ENCODE peak calls at places on chromosomes 3 and 15, in five cellular contexts. One of them, this sample, is unnamed.

GRCh38 chr3:125585595-125586223 is 9.6 kb downstream of the OSBPL11 start:
- DNase-seq in IMR-90: peak; percentile 82
- DNase-seq in effector memory CD4-positive, alpha-beta T cell: no peak
- DNase-seq in HCT116: peak; percentile 45
- DNase-seq in tibial artery: peak; percentile 58
- DNase-seq in this sample: no peak

GRCh38 chr3:151003024-151003771 is 30.7 kb upstream of the CLRN1 start:
- DNase-seq in HCT116: no peak
- DNase-seq in tibial artery: no peak
- DNase-seq in IMR-90: peak; percentile 46
- DNase-seq in effector memory CD4-positive, alpha-beta T cell: no peak
- DNase-seq in this sample: no peak

GRCh38 chr3:45596290-45596791 is 1.8 kb downstream of the LIMD1 start:
- DNase-seq in effector memory CD4-positive, alpha-beta T cell: no peak
- DNase-seq in HCT116: no peak
- DNase-seq in tibial artery: peak; percentile 49
- DNase-seq in IMR-90: no peak
- DNase-seq in this sample: no peak

GRCh38 chr15:70412717-70413266 is 315.1 kb upstream of the TLE3 start:
- DNase-seq in effector memory CD4-positive, alpha-beta T cell: no peak
- DNase-seq in tibial artery: no peak
- DNase-seq in IMR-90: no peak
- DNase-seq in HCT116: no peak
- DNase-seq in this sample: peak; percentile 62

GRCh38 chr3:20324664-20325478 is 138.9 kb upstream of the SGO1 start:
- DNase-seq in HCT116: no peak
- DNase-seq in IMR-90: no peak
- DNase-seq in effector memory CD4-positive, alpha-beta T cell: no peak
- DNase-seq in tibial artery: no peak
- DNase-seq in this sample: no peak

GRCh38 chr15:60396964-60397771 is 618 bp downstream of the ANXA2 start:
- DNase-seq in HCT116: no peak
- DNase-seq in IMR-90: peak; percentile 68
- DNase-seq in effector memory CD4-positive, alpha-beta T cell: peak; percentile 32
- DNase-seq in tibial artery: peak; percentile 81
- DNase-seq in this sample: peak; percentile 69

GRCh38 chr3:30770387-30770786 is 124.1 kb downstream of the GADL1 start:
- DNase-seq in IMR-90: peak; percentile 90
- DNase-seq in effector memory CD4-positive, alpha-beta T cell: no peak
- DNase-seq in HCT116: peak; percentile 66
- DNase-seq in tibial artery: peak; percentile 38
- DNase-seq in this sample: no peak

GRCh38 chr3:68535782-68536181 is 396.6 kb downstream of the TAFA4 start:
- DNase-seq in HCT116: no peak
- DNase-seq in IMR-90: no peak
- DNase-seq in effector memory CD4-positive, alpha-beta T cell: no peak
- DNase-seq in tibial artery: no peak
- DNase-seq in this sample: no peak

GRCh38 chr15:94909510-94909909 is 678.1 kb downstream of the MCTP2 start:
- DNase-seq in effector memory CD4-positive, alpha-beta T cell: no peak
- DNase-seq in HCT116: no peak
- DNase-seq in tibial artery: no peak
- DNase-seq in IMR-90: no peak
- DNase-seq in this sample: no peak

GRCh38 chr3:38397320-38397719 is 50.7 kb downstream of the XYLB start:
- DNase-seq in IMR-90: peak; percentile 47
- DNase-seq in tibial artery: no peak
- DNase-seq in effector memory CD4-positive, alpha-beta T cell: no peak
- DNase-seq in HCT116: no peak
- DNase-seq in this sample: no peak

GRCh38 chr3:17585561-17586325 is 156.7 kb downstream of the TBC1D5 start:
- DNase-seq in HCT116: no peak
- DNase-seq in tibial artery: no peak
- DNase-seq in effector memory CD4-positive, alpha-beta T cell: no peak
- DNase-seq in IMR-90: peak; percentile 7
- DNase-seq in this sample: no peak

GRCh38 chr3:146342971-146343370 is 92.1 kb upstream of the PLSCR4 start:
- DNase-seq in tibial artery: no peak
- DNase-seq in effector memory CD4-positive, alpha-beta T cell: no peak
- DNase-seq in IMR-90: peak; percentile 54
- DNase-seq in HCT116: no peak
- DNase-seq in this sample: no peak

GRCh38 chr3:23685484-23686258 is 120.1 kb upstream of the UBE2E1 start:
- DNase-seq in effector memory CD4-positive, alpha-beta T cell: no peak
- DNase-seq in IMR-90: peak; percentile 99
- DNase-seq in tibial artery: peak; percentile 94
- DNase-seq in HCT116: peak; percentile 99
- DNase-seq in this sample: peak; percentile 69

GRCh38 chr15:68080783-68081182 is 26.7 kb downstream of the PIAS1 start:
- DNase-seq in IMR-90: no peak
- DNase-seq in HCT116: no peak
- DNase-seq in effector memory CD4-positive, alpha-beta T cell: no peak
- DNase-seq in tibial artery: no peak
- DNase-seq in this sample: no peak
- H3K4me1 ChIP-seq in IMR-90: no peaks in the 10 kb centered on the region
- H3K4me1 ChIP-seq in HCT116: no peaks in the 10 kb centered on the region
- H3K4me1 ChIP-seq in effector memory CD4-positive, alpha-beta T cell: peaks cover 12% of the 10 kb centered on the region
- H3K4me1 ChIP-seq in tibial artery: peaks cover 2% of the 10 kb centered on the region
- H3K4me1 ChIP-seq in this sample: no peaks in the 10 kb centered on the region

DNA sequence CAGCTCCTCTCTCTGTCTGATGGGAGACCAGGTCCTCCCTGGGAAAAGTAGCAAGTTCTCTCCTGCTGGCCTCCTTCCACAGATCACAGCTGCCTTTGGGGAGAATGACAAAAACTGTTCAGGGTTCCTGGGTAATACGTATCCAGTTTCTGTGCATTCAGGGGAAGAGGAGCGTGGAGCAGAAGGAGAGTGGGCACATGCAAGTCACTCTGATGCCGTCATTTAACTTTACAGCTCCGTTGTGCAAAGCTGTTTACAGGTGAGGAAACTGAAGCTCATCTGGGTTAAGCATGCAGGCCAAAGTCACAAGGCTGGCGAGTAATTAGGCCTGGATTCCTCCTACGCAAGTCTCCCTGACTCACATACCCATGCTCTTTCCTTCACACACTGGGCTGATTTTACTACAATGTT is 7.5 kb upstream of the TM4SF1 start:
- DNase-seq in effector memory CD4-positive, alpha-beta T cell: no peak
- DNase-seq in tibial artery: no peak
- DNase-seq in HCT116: no peak
- DNase-seq in IMR-90: peak; percentile 91
- DNase-seq in this sample: no peak
- H3K4me1 ChIP-seq in effector memory CD4-positive, alpha-beta T cell: no peaks in the 10 kb centered on the region
- H3K4me1 ChIP-seq in tibial artery: peaks cover 10% of the 10 kb centered on the region
- H3K4me1 ChIP-seq in HCT116: peaks cover 20% of the 10 kb centered on the region
- H3K4me1 ChIP-seq in IMR-90: peaks cover 33% of the 10 kb centered on the region
- H3K4me1 ChIP-seq in this sample: peaks cover 12% of the 10 kb centered on the region

DNA sequence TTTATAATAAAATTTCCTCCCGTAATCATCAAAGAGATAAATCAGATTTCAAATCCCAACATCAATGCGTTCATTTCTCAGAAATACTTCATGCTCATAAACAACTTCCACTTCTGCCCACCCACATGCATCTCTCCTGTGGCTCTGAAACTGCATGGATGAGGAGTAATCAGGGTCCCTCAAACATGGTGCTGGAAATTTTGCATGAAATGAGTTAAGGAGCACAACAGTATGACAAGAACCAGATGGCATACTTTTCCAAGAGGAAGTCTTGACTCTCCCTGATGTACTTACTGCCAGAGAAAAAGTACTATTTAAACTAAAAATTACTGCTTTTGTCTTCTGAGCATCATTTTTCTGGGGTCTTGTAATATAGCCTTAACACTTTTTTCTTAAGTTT is 26.9 kb upstream of the MFSD1 start:
- DNase-seq in HCT116: no peak
- DNase-seq in effector memory CD4-positive, alpha-beta T cell: no peak
- DNase-seq in IMR-90: no peak
- DNase-seq in tibial artery: no peak
- DNase-seq in this sample: no peak
- H3K4me1 ChIP-seq in HCT116: no peaks in the 10 kb centered on the region
- H3K4me1 ChIP-seq in effector memory CD4-positive, alpha-beta T cell: no peaks in the 10 kb centered on the region
- H3K4me1 ChIP-seq in IMR-90: peaks cover 23% of the 10 kb centered on the region
- H3K4me1 ChIP-seq in tibial artery: no peaks in the 10 kb centered on the region
- H3K4me1 ChIP-seq in this sample: peaks cover 16% of the 10 kb centered on the region

DNA sequence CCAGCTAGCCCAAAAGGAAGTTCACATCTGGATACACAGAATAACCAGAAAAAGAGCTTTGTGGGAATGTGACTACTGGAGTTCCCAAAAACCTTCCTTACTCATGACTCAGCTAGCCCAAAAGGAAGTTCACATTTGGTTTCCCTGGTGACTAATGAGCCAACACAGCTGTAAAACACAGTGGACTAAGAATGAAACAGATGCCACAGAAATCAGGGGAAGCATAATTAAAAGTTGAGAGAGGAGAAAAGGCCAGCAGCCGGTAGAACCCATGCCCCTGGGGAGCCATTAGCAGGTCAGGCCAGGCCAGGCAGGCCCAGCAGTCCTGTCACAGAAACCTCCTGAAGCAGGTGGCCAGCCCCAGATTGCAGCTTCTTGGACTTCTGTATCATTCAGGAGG is 130.3 kb downstream of the GHSR start:
- DNase-seq in effector memory CD4-positive, alpha-beta T cell: no peak
- DNase-seq in tibial artery: peak; percentile 52
- DNase-seq in HCT116: peak; percentile 46
- DNase-seq in IMR-90: peak; percentile 96
- DNase-seq in this sample: peak; percentile 44
- H3K4me1 ChIP-seq in effector memory CD4-positive, alpha-beta T cell: no peaks in the 10 kb centered on the region
- H3K4me1 ChIP-seq in tibial artery: peaks cover 74% of the 10 kb centered on the region
- H3K4me1 ChIP-seq in HCT116: peaks cover 34% of the 10 kb centered on the region
- H3K4me1 ChIP-seq in IMR-90: peaks cover 37% of the 10 kb centered on the region
- H3K4me1 ChIP-seq in this sample: peaks cover 20% of the 10 kb centered on the region

GRCh38 chr15:62439543-62440016 is 274.5 kb upstream of the C2CD4B start:
- DNase-seq in effector memory CD4-positive, alpha-beta T cell: no peak
- DNase-seq in IMR-90: peak; percentile 75
- DNase-seq in HCT116: no peak
- DNase-seq in tibial artery: no peak
- DNase-seq in this sample: no peak
- H3K4me1 ChIP-seq in effector memory CD4-positive, alpha-beta T cell: no peaks in the 10 kb centered on the region
- H3K4me1 ChIP-seq in IMR-90: peaks cover 12% of the 10 kb centered on the region
- H3K4me1 ChIP-seq in HCT116: no peaks in the 10 kb centered on the region
- H3K4me1 ChIP-seq in tibial artery: peaks cover 1% of the 10 kb centered on the region
- H3K4me1 ChIP-seq in this sample: no peaks in the 10 kb centered on the region